ENCODE peak calls at places on chromosomes 11 and 22, in seven cellular contexts. One of them, this sample, is unnamed.

GRCh38 chr11:128480066-128480465 is 107.3 kb downstream of the ETS1 start:
- DNase-seq in pancreas: no peak
- DNase-seq in uterus: no peak
- DNase-seq in body of pancreas: no peak
- DNase-seq in mucosa of descending colon: no peak
- DNase-seq in H1: no peak
- DNase-seq in astrocyte: no peak
- DNase-seq in this sample: no peak

GRCh38 chr11:44557464-44557863 is 8.0 kb upstream of the CD82 start:
- DNase-seq in pancreas: no peak
- DNase-seq in uterus: no peak
- DNase-seq in body of pancreas: no peak
- DNase-seq in mucosa of descending colon: no peak
- DNase-seq in H1: no peak
- DNase-seq in astrocyte: no peak
- DNase-seq in this sample: no peak

GRCh38 chr22:17779286-17780115 is 5.2 kb upstream of the BID start:
- DNase-seq in pancreas: no peak
- DNase-seq in uterus: no peak
- DNase-seq in body of pancreas: no peak
- DNase-seq in mucosa of descending colon: no peak
- DNase-seq in H1: no peak
- DNase-seq in astrocyte: no peak
- DNase-seq in this sample: no peak

GRCh38 chr11:17778956-17779860 is 44.6 kb downstream of the KCNC1 start:
- DNase-seq in pancreas: no peak
- DNase-seq in uterus: no peak
- DNase-seq in body of pancreas: no peak
- DNase-seq in mucosa of descending colon: no peak
- DNase-seq in H1: no peak
- DNase-seq in astrocyte: no peak
- DNase-seq in this sample: no peak

GRCh38 chr22:38032681-38033521 is 24.3 kb upstream of the PICK1 start:
- DNase-seq in pancreas: no peak
- DNase-seq in uterus: peak; percentile 60
- DNase-seq in body of pancreas: no peak
- DNase-seq in mucosa of descending colon: no peak
- DNase-seq in H1: no peak
- DNase-seq in astrocyte: peak; percentile 64
- DNase-seq in this sample: no peak

GRCh38 chr22:47165338-47165931 is 403.0 kb downstream of the TBC1D22A start:
- DNase-seq in pancreas: no peak
- DNase-seq in uterus: peak; percentile 7
- DNase-seq in body of pancreas: peak; percentile 10
- DNase-seq in mucosa of descending colon: no peak
- DNase-seq in H1: no peak
- DNase-seq in astrocyte: no peak
- DNase-seq in this sample: no peak

GRCh38 chr11:1453611-1454386 is 32.8 kb downstream of the MOB2 start:
- DNase-seq in pancreas: no peak
- DNase-seq in uterus: peak; percentile 47
- DNase-seq in body of pancreas: peak; percentile 69
- DNase-seq in mucosa of descending colon: peak; percentile 59
- DNase-seq in H1: peak; percentile 74
- DNase-seq in astrocyte: no peak
- DNase-seq in this sample: peak; percentile 39

GRCh38 chr11:101880208-101880607 is 34.6 kb upstream of the CEP126 start:
- DNase-seq in pancreas: no peak
- DNase-seq in uterus: no peak
- DNase-seq in body of pancreas: peak; percentile 12
- DNase-seq in mucosa of descending colon: peak; percentile 43
- DNase-seq in H1: no peak
- DNase-seq in astrocyte: peak; percentile 64
- DNase-seq in this sample: peak; percentile 37

GRCh38 chr11:46339816-46340215 is 7.4 kb upstream of the DGKZ start:
- DNase-seq in pancreas: no peak
- DNase-seq in uterus: no peak
- DNase-seq in body of pancreas: no peak
- DNase-seq in mucosa of descending colon: no peak
- DNase-seq in H1: no peak
- DNase-seq in astrocyte: no peak
- DNase-seq in this sample: no peak

GRCh38 chr11:72216638-72217037 is at the start of gene FOLR2:
- DNase-seq in pancreas: no peak
- DNase-seq in uterus: no peak
- DNase-seq in body of pancreas: no peak
- DNase-seq in mucosa of descending colon: no peak
- DNase-seq in H1: peak; percentile 20
- DNase-seq in astrocyte: no peak
- DNase-seq in this sample: no peak

GRCh38 chr11:76649964-76650363 is 20.6 kb downstream of the LRRC32 start:
- DNase-seq in pancreas: no peak
- DNase-seq in uterus: no peak
- DNase-seq in body of pancreas: no peak
- DNase-seq in mucosa of descending colon: no peak
- DNase-seq in H1: no peak
- DNase-seq in astrocyte: no peak
- DNase-seq in this sample: no peak

GRCh38 chr11:113906038-113906437 is 1.4 kb downstream of the HTR3B start:
- DNase-seq in pancreas: no peak
- DNase-seq in uterus: no peak
- DNase-seq in body of pancreas: peak; percentile 42
- DNase-seq in mucosa of descending colon: peak; percentile 68
- DNase-seq in H1: no peak
- DNase-seq in astrocyte: no peak
- DNase-seq in this sample: no peak

GRCh38 chr22:20061481-20061861 is 18.6 kb upstream of the DGCR8 start:
- DNase-seq in pancreas: no peak
- DNase-seq in uterus: no peak
- DNase-seq in body of pancreas: no peak
- DNase-seq in mucosa of descending colon: no peak
- DNase-seq in H1: no peak
- DNase-seq in astrocyte: peak; percentile 28
- DNase-seq in this sample: peak; percentile 36

GRCh38 chr11:26247340-26247739 is 84.6 kb upstream of the ANO3 start:
- DNase-seq in pancreas: no peak
- DNase-seq in uterus: no peak
- DNase-seq in body of pancreas: no peak
- DNase-seq in mucosa of descending colon: no peak
- DNase-seq in H1: no peak
- DNase-seq in astrocyte: peak; percentile 69
- DNase-seq in this sample: no peak

GRCh38 chr22:22772396-22772795 is 115.2 kb upstream of the IGLL5 start:
- DNase-seq in pancreas: no peak
- DNase-seq in uterus: no peak
- DNase-seq in body of pancreas: no peak
- DNase-seq in mucosa of descending colon: no peak
- DNase-seq in H1: no peak
- DNase-seq in astrocyte: no peak
- DNase-seq in this sample: no peak
- H3K4me1 ChIP-seq in pancreas: no peaks in the 10 kb centered on the region
- H3K4me1 ChIP-seq in uterus: no peaks in the 10 kb centered on the region
- H3K4me1 ChIP-seq in body of pancreas: no peaks in the 10 kb centered on the region
- H3K4me1 ChIP-seq in mucosa of descending colon: no peaks in the 10 kb centered on the region
- H3K4me1 ChIP-seq in H1: no peaks in the 10 kb centered on the region
- H3K4me1 ChIP-seq in astrocyte: no peaks in the 10 kb centered on the region
- H3K4me1 ChIP-seq in this sample: no peaks in the 10 kb centered on the region

DNA sequence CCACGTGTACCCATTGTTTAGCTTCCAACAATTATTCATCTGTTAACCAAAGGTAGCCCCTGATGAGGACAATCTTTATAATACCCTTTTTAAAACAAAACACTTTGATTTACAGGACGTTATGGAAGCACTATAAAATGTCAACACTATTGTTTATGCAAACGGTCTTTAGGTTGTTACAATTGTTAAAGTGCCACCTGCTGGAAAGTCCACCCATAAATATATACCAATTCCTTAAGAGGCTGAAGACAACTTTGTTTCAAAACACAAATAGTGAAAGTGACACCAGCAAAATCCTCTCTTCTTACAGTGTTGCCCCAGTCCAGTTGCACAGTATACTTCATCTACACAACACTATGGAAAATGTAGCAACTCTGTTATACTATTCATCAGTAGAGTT is 68.9 kb upstream of the SLN start:
- DNase-seq in pancreas: no peak
- DNase-seq in uterus: no peak
- DNase-seq in body of pancreas: no peak
- DNase-seq in mucosa of descending colon: no peak
- DNase-seq in H1: no peak
- DNase-seq in astrocyte: no peak
- DNase-seq in this sample: no peak
- TF ChIP-seq CTCF in pancreas: no peak
- TF ChIP-seq CTCF in uterus: no peak
- TF ChIP-seq CTCF in body of pancreas: no peak
- TF ChIP-seq CTCF in mucosa of descending colon: no peak
- TF ChIP-seq CTCF in H1: no peak
- TF ChIP-seq CTCF in astrocyte: no peak
- TF ChIP-seq CTCF in this sample: peak; percentile 34

GRCh38 chr11:12180257-12181205 is 70.1 kb downstream of the MICAL2 start:
- DNase-seq in pancreas: no peak
- DNase-seq in uterus: no peak
- DNase-seq in body of pancreas: no peak
- DNase-seq in mucosa of descending colon: no peak
- DNase-seq in H1: no peak
- DNase-seq in astrocyte: no peak
- DNase-seq in this sample: no peak

GRCh38 chr11:12175694-12176241 is 65.4 kb downstream of the MICAL2 start:
- DNase-seq in pancreas: no peak
- DNase-seq in uterus: no peak
- DNase-seq in body of pancreas: no peak
- DNase-seq in mucosa of descending colon: no peak
- DNase-seq in H1: no peak
- DNase-seq in astrocyte: peak; percentile 97
- DNase-seq in this sample: peak; percentile 99

GRCh38 chr11:12179019-12179418 is 68.6 kb downstream of the MICAL2 start:
- DNase-seq in pancreas: peak; percentile 80
- DNase-seq in uterus: no peak
- DNase-seq in body of pancreas: peak; percentile 88
- DNase-seq in mucosa of descending colon: peak; percentile 71
- DNase-seq in H1: peak; percentile 39
- DNase-seq in astrocyte: no peak
- DNase-seq in this sample: no peak

GRCh38 chr11:12179521-12179920 is 69.1 kb downstream of the MICAL2 start:
- DNase-seq in pancreas: no peak
- DNase-seq in uterus: no peak
- DNase-seq in body of pancreas: no peak
- DNase-seq in mucosa of descending colon: no peak
- DNase-seq in H1: no peak
- DNase-seq in astrocyte: no peak
- DNase-seq in this sample: no peak

DNA sequence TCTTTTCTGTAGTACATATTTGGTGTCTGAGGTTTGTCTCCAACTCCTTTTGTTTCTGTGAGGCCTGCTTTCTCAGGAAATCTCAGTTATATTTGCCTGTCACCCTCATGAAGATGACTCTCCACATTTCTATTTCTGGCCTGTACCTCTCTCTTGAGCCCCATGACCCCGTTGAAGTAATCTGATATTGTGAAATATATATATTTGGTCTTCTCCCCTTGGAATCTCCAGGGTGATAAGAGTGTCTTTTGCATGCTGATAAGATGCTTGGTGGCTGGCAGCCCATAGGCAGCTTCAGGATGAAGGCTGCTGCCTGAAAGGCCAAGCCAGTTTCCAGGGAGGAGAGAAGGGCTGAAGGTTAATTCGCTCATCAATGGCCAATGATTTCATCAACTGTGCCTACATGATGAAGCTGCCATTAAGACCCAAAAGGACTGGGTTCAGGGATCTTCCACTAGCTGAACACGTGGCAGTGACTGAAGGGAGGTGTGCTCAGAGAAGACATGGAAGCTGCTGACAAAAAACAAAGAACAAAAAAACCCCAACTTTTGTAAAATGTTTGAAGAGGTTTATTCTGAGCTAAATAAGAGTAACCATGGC is 67.4 kb downstream of the MICAL2 start:
- DNase-seq in pancreas: no peak
- DNase-seq in uterus: no peak
- DNase-seq in body of pancreas: no peak
- DNase-seq in mucosa of descending colon: no peak
- DNase-seq in H1: no peak
- DNase-seq in astrocyte: peak; percentile 53
- DNase-seq in this sample: no peak
- H3K4me1 ChIP-seq in pancreas: no peaks in the 10 kb centered on the region
- H3K4me1 ChIP-seq in uterus: peaks cover 16% of the 10 kb centered on the region
- H3K4me1 ChIP-seq in body of pancreas: peaks cover 15% of the 10 kb centered on the region
- H3K4me1 ChIP-seq in mucosa of descending colon: peaks cover 16% of the 10 kb centered on the region
- H3K4me1 ChIP-seq in H1: no peaks in the 10 kb centered on the region
- H3K4me1 ChIP-seq in astrocyte: peaks cover 79% of the 10 kb centered on the region
- H3K4me1 ChIP-seq in this sample: peaks cover 79% of the 10 kb centered on the region

GRCh38 chr11:116918925-116919653 is 81.7 kb upstream of the APOA1 start:
- DNase-seq in pancreas: no peak
- DNase-seq in uterus: no peak
- DNase-seq in body of pancreas: no peak
- DNase-seq in mucosa of descending colon: no peak
- DNase-seq in H1: no peak
- DNase-seq in astrocyte: no peak
- DNase-seq in this sample: no peak
- TF ChIP-seq CTCF in pancreas: no peak
- TF ChIP-seq CTCF in uterus: no peak
- TF ChIP-seq CTCF in body of pancreas: no peak
- TF ChIP-seq CTCF in mucosa of descending colon: no peak
- TF ChIP-seq CTCF in H1: no peak
- TF ChIP-seq CTCF in astrocyte: no peak
- TF ChIP-seq CTCF in this sample: no peak